ENCODE peak calls at places on chromosome 12, in five cellular contexts. I is GM12891, X is H1, R is SK-N-SH, Y is transverse colon. Q is an unnamed sample.

GRCh38 chr12:99093166-99093565 is 448.1 kb downstream of the APAF1 start:
- DNase-seq in X (no peak), Y (no peak), R (no peak), I (no peak), Q (no peak)

GRCh38 chr12:32036477-32037263 is 70.0 kb upstream of the BICD1 start:
- DNase-seq in R (no peak), Y (no peak), I (no peak), X (no peak), Q (no peak)

GRCh38 chr12:102543494-102543893 is 63.1 kb upstream of the IGF1 start:
- DNase-seq in R (no peak), I (no peak), Y (no peak), X (no peak), Q (no peak)

GRCh38 chr12:123056709-123057108 is 76.2 kb downstream of the ARL6IP4 start:
- DNase-seq in I (no peak), X (no peak), Y (no peak), R (no peak), Q (no peak)

GRCh38 chr12:59708059-59708458 is 112.2 kb downstream of the SLC16A7 start:
- DNase-seq in I (no peak), X (no peak), R (no peak), Y (no peak), Q (no peak)

GRCh38 chr12:3273409-3273853 is 196.3 kb downstream of the TSPAN9 start:
- DNase-seq in Y (no peak), I (no peak), R (no peak), X (no peak), Q (no peak)

GRCh38 chr12:6563448-6564050 is 4.5 kb downstream of the NOP2 start:
- DNase-seq in X (no peak), I (no peak), Y (peak), R (peak), Q (peak)

GRCh38 chr12:45446013-45446412 is 230.1 kb downstream of the ANO6 start:
- DNase-seq in R (no peak), I (no peak), X (no peak), Y (no peak), Q (no peak)

GRCh38 chr12:12872934-12873275 is 18.5 kb upstream of the GPRC5A start:
- DNase-seq in X (no peak), R (no peak), Y (no peak), I (no peak), Q (no peak)

GRCh38 chr12:103742349-103742784 is 98.7 kb downstream of the NT5DC3 start:
- DNase-seq in I (no peak), R (peak), X (no peak), Y (peak), Q (peak)

GRCh38 chr12:127822743-127823433 is 444.1 kb upstream of the TMEM132C start:
- DNase-seq in I (no peak), R (no peak), X (no peak), Y (no peak), Q (no peak)

GRCh38 chr12:119178544-119179334 is at the start of gene HSPB8:
- DNase-seq in Y (peak), R (peak), I (no peak), X (no peak), Q (peak)

GRCh38 chr12:92561543-92561899 is 141.3 kb upstream of the PLEKHG7 start:
- DNase-seq in I (no peak), R (no peak), X (no peak), Y (peak), Q (peak)

GRCh38 chr12:59316938-59317337 is 278.9 kb upstream of the SLC16A7 start:
- DNase-seq in I (no peak), Y (no peak), X (no peak), R (no peak), Q (no peak)

GRCh38 chr12:14554281-14555008 is 13.2 kb downstream of the PLBD1 start:
- DNase-seq in Y (peak), X (no peak), I (no peak), R (no peak), Q (peak)
- TF ChIP-seq POLR2AphosphoS5 in Y (no peak), X (no peak), I (no peak), R (no peak), Q (no peak)

GRCh38 chr12:93569301-93569655 is 3.2 kb upstream of the SOCS2 start:
- DNase-seq in R (no peak), Y (no peak), I (no peak), X (no peak), Q (no peak)

GRCh38 chr12:93571360-93571853 is 1.1 kb upstream of the SOCS2 start:
- DNase-seq in X (no peak), R (peak), Y (peak), I (peak), Q (peak)

GRCh38 chr12:93570552-93571359 is 1.7 kb upstream of the SOCS2 start:
- DNase-seq in I (peak), Y (peak), R (peak), X (no peak), Q (peak)

GRCh38 chr12:93568091-93568490 is 4.4 kb upstream of the SOCS2 start:
- DNase-seq in X (no peak), I (no peak), Y (no peak), R (no peak), Q (no peak)

DNA sequence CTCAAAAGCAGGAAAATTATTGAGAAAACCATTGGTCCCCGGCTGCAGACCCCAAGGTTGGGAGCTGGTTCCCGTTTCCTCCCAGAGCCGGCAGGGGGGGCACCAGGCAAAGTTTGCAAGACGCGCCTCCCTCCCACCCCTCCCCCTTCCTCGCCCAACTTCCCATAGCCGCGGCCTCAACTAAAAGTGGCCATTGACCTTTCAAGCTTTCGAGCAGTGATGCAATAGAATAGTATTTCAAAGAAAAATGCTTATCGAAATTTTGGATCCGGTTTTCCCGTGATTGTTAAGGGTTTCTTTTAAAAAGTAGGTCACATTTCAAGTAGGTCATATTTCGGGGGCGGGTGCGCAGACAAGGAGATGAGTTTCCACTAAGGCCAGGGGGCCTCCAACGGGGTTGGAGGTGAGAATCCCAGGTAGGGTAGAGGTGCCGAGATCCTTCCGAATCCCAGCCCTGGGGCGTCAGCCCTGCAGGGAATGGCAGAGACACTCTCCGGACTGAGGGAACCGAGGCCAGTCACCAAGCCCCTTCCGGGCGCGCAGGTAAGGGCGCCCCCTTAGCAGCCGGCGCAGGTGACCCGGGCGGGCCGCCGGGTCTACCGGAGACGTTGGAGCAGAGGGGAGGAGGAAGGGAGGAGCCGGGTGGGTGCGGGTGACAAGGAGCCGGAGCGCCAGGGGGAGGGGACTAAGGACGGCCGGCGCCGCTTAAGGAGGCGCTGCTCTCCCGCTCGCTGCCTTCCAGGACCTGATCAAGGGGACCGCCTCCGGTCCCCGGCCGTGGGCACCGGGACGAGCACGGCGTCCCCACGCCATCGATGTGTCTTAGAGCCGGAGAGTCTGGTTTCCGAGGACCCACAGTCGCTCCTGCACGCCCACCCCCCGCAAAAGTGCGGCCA is 2.6 kb upstream of the SOCS2 start:
- DNase-seq in Y (peak), X (no peak), I (peak), R (peak), Q (peak)
- TF ChIP-seq POLR2AphosphoS5 in Y (no peak), X (no peak), I (no peak), R (no peak), Q (peak)

GRCh38 chr12:53044052-53044581 is 5.7 kb upstream of the TNS2 start:
- DNase-seq in Y (no peak), X (no peak), I (no peak), R (peak), Q (no peak)
- TF ChIP-seq POLR2AphosphoS5 in Y (no peak), X (no peak), I (no peak), R (no peak), Q (no peak)

DNA sequence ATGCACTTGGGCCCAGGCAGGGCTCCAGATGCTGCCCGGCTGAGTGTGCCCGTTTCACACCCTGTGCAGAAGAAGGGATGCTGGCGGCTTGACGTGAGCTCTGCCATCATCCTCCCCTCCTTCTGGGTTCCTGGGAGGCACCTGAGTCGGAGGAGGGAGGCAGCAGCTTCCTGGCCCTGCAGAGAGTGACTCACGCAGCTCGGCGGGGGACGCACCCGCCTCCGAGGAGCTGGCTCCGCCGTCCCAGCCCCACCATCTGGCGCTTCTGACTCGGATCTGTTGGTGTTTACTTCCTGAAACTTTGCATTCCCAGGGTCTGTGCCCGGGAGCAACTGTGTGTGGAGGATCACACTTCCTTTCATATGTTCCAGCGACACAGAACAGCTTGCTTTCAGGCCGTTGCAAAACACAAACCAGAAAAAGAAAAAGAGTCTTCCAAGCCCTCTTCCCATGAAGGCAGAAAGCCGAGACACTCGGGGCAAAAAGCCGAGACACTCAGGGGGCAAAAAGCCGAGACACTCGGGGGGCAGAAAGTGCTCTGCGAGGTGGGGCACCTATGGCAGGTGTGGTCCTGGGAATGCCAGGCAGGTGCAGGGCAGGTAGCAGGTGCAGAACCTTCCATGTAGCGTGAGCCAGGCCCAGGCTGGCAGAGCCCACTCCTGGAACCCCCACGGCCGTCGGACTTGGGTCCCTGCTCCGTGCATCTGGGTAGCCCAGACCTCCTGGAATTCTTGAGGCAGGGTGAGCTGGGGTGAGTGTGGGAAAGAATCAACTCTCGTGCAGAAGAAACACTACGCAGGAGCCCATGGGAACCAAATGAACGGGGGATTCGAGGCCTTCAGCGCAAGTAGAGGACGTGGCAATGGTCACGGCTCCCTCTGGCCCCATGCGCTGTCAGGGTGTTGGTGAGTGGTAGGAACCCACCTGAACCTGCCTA is 27.6 kb upstream of the GALNT9 start:
- DNase-seq in Y (peak), I (no peak), X (peak), R (no peak), Q (no peak)
- TF ChIP-seq POLR2AphosphoS5 in Y (no peak), I (no peak), X (no peak), R (no peak), Q (no peak)

DNA sequence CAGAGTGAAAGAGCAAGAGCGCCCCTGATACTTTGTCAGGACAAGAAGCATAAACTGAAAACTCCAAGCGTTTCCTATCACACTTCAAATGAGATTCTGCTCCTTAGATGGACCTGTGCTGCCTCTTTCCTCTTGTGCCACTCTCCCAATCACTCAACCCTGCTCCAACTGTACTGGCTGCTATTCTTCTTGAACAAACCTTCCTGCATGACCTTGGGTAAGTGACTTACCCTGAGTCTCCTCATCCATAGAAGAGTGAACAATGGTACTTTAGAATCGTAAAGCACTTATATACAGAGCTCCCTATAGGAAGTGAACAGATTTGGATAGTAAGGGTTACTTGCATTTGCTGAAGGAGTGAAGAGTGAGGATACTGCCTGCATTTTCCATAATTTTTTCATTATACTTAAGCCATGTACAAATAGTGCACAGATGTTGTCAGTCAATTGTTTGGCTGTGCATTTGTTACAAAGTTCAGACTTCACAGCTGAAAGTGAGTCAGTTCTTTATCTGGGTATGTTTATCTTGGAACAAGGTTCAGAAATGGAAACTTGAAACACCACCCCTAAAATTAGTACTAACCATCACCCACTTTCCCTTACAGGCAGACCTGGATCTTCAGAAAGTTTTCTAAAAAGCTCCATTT is 10.8 kb downstream of the MTERF2 start:
- DNase-seq in Y (no peak), X (no peak), R (no peak), I (no peak), Q (no peak)
- TF ChIP-seq POLR2AphosphoS5 in Y (no peak), X (no peak), R (no peak), I (no peak), Q (no peak)

GRCh38 chr12:113184900-113185179 is 438 bp downstream of the DDX54 start:
- DNase-seq in I (peak), R (peak), Y (peak), X (peak), Q (peak)
- TF ChIP-seq POLR2AphosphoS5 in I (no peak), R (peak), Y (no peak), X (no peak), Q (peak)

DNA sequence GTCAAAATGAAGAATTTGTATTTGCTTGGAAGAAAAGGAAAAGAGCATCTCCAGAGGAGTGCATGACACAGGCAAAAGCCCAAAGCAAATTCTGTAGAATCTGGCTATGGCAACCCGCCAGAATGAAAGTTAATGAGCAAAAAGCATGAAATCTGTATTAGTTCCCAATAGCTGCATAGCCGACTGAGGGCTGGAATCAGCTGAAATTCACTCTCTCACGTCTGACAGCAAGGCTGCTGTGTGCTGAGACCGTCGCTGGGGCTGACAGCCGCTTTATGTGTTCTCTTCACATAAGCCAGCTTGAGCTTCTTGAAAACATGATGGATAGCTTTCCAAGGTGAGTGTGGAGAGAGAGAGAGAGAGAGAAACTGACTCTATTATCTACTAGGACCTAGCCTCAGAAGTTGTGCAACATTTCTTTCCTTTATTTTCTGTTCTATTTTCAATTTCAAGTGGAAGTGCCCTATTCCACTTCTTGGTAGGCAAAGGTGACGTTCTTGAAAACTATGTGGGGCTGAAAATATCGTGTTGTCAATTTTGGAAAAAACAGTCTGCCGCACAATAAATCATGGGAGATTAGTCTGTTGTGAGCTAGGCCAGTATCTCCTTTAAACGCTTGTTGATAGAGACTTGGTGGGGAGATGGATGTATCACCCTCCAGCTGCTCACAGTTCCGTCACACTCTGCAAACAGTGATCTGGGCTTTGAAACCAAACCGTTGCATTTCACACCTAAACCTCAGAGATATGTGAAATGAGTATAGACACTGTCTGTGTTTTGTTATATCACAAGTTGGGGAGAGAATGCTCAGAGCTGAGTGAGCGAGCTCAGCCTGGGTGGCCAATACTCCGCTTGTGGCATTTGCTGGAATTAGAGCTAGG is 74.8 kb upstream of the ST8SIA1 start:
- DNase-seq in R (no peak), X (no peak), Y (no peak), I (no peak), Q (no peak)
- TF ChIP-seq POLR2AphosphoS5 in R (no peak), X (no peak), Y (no peak), I (no peak), Q (no peak)